ENCODE peak calls at places on chromosome 6, in four cellular contexts. O is right atrium auricular region, S is fibroblast of mammary gland, P is fibroblast of gingiva. R is an unnamed sample.

GRCh38 chr6:136568129-136568528 is 17.9 kb upstream of the MAP7 start:
- DNase-seq in O (no peak), S (no peak), P (no peak), R (no peak)

GRCh38 chr6:15308445-15309213 is 62.8 kb downstream of the JARID2 start:
- DNase-seq in O (no peak), S (no peak), P (no peak), R (no peak)

GRCh38 chr6:37785688-37786270 is 33.7 kb upstream of the ZFAND3 start:
- DNase-seq in S (peak), P (no peak), O (no peak), R (no peak)

GRCh38 chr6:142675925-142676324 is 269.1 kb downstream of the HIVEP2 start:
- DNase-seq in S (no peak), O (no peak), P (no peak), R (no peak)

GRCh38 chr6:69232506-69233194 is 564.2 kb downstream of the LMBRD1 start:
- DNase-seq in P (peak), O (no peak), S (peak), R (peak)

GRCh38 chr6:36244641-36245280 is 25.1 kb upstream of the PNPLA1 start:
- DNase-seq in O (no peak), S (no peak), P (no peak), R (no peak)

GRCh38 chr6:19562468-19562867 is 274.7 kb upstream of the ID4 start:
- DNase-seq in O (no peak), S (no peak), P (no peak), R (no peak)

GRCh38 chr6:3770023-3770422 is 18.5 kb upstream of the PXDC1 start:
- DNase-seq in O (no peak), P (no peak), S (no peak), R (no peak)

GRCh38 chr6:30836431-30836866 is 47.9 kb upstream of the DDR1 start:
- DNase-seq in S (peak), O (peak), P (peak), R (no peak)

GRCh38 chr6:104685871-104686549 is 173.7 kb downstream of the HACE1 start:
- DNase-seq in S (no peak), P (no peak), O (no peak), R (no peak)

GRCh38 chr6:100134297-100134696 is 140.3 kb upstream of the MCHR2 start:
- DNase-seq in O (no peak), P (no peak), S (no peak), R (no peak)

GRCh38 chr6:150684161-150684560 is 84.5 kb downstream of the PLEKHG1 start:
- DNase-seq in S (no peak), O (no peak), P (no peak), R (no peak)

GRCh38 chr6:148525453-148525852 is 182.8 kb downstream of the SASH1 start:
- DNase-seq in S (peak), O (no peak), P (peak), R (no peak)

GRCh38 chr6:42281570-42281969 is 63.9 kb upstream of the MRPS10 start:
- DNase-seq in S (no peak), P (no peak), O (no peak), R (no peak)

GRCh38 chr6:143374014-143374413 is 76.5 kb downstream of the ADAT2 start:
- DNase-seq in P (no peak), S (no peak), O (no peak), R (no peak)

GRCh38 chr6:105280033-105280432 is 100.2 kb upstream of the POPDC3 start:
- DNase-seq in P (no peak), S (no peak), O (no peak), R (no peak)

GRCh38 chr6:40879169-40879568 is 159.9 kb downstream of the UNC5CL start:
- DNase-seq in S (no peak), P (no peak), O (no peak), R (no peak)

GRCh38 chr6:16324622-16325225 is 86.3 kb downstream of the GMPR start:
- DNase-seq in P (no peak), O (no peak), S (peak), R (no peak)

GRCh38 chr6:51528556-51528955 is 558.9 kb downstream of the PKHD1 start:
- DNase-seq in S (no peak), P (peak), O (no peak), R (no peak)

GRCh38 chr6:47366335-47366879 is 56.7 kb upstream of the TNFRSF21 start:
- DNase-seq in O (no peak), P (no peak), S (no peak), R (no peak)